ENCODE peak calls at places on chromosome 6, in five cellular contexts. O, B, F, Q and Y are unnamed samples.

GRCh38 chr6:15008269-15008668 is 237.6 kb upstream of the JARID2 start:
- DNase-seq in O (no peak), B (no peak), F (no peak), Q (no peak), Y (no peak)

GRCh38 chr6:5996701-5997419 is 9.9 kb downstream of the NRN1 start:
- DNase-seq in O (peak; percentile 25), B (no peak), F (peak; percentile 9), Q (no peak), Y (no peak)

GRCh38 chr6:154284313-154284853 is 72.2 kb downstream of the IPCEF1 start:
- DNase-seq in O (no peak), B (no peak), F (no peak), Q (no peak), Y (no peak)

GRCh38 chr6:4809999-4810918 is 34.1 kb downstream of the CDYL start:
- DNase-seq in O (no peak), B (no peak), F (peak; percentile 79), Q (no peak), Y (no peak)

GRCh38 chr6:103327079-103327478 is 1532.6 kb downstream of the HACE1 start:
- DNase-seq in O (no peak), B (no peak), F (no peak), Q (no peak), Y (no peak)

GRCh38 chr6:82371799-82372508 is 8.3 kb downstream of the TPBG start:
- DNase-seq in O (no peak), B (no peak), F (peak; percentile 72), Q (no peak), Y (no peak)

GRCh38 chr6:141484726-141485125 is 648.0 kb upstream of the GJE1 start:
- DNase-seq in O (no peak), B (no peak), F (peak; percentile 47), Q (no peak), Y (no peak)

GRCh38 chr6:150290429-150290828 is 78.4 kb upstream of the IYD start:
- DNase-seq in O (peak; percentile 58), B (no peak), F (peak; percentile 70), Q (no peak), Y (no peak)

GRCh38 chr6:163415620-163416379 is 1.3 kb downstream of the QKI start:
- DNase-seq in O (no peak), B (peak; percentile 52), F (peak; percentile 52), Q (peak; percentile 75), Y (no peak)

GRCh38 chr6:170162011-170162770 is 128.7 kb downstream of the DLL1 start:
- DNase-seq in O (no peak), B (no peak), F (no peak), Q (no peak), Y (no peak)

GRCh38 chr6:34025112-34025807 is 120.6 kb downstream of the GRM4 start:
- DNase-seq in O (no peak), B (no peak), F (no peak), Q (no peak), Y (no peak)

GRCh38 chr6:53064726-53065265 is 408 bp upstream of the FBXO9 start:
- DNase-seq in O (peak; percentile 97), B (peak; percentile 97), F (peak; percentile 97), Q (peak; percentile 98), Y (peak; percentile 92)

GRCh38 chr6:144718431-144718830 is 433.3 kb downstream of the UTRN start:
- DNase-seq in O (no peak), B (no peak), F (peak; percentile 55), Q (no peak), Y (no peak)

GRCh38 chr6:123352279-123352678 is 284.5 kb downstream of the TRDN start:
- DNase-seq in O (no peak), B (no peak), F (no peak), Q (no peak), Y (no peak)

GRCh38 chr6:41426438-41426851 is 91.0 kb downstream of the NCR2 start:
- DNase-seq in O (no peak), B (peak; percentile 40), F (no peak), Q (no peak), Y (no peak)

GRCh38 chr6:54892831-54893230 is 46.3 kb downstream of the FAM83B start:
- DNase-seq in O (no peak), B (no peak), F (peak; percentile 96), Q (no peak), Y (no peak)

GRCh38 chr6:66496659-66497058 is 789.6 kb upstream of the EYS start:
- DNase-seq in O (no peak), B (no peak), F (no peak), Q (no peak), Y (no peak)

GRCh38 chr6:7910654-7911344 is at the start of gene TXNDC5:
- DNase-seq in O (peak; percentile 77), B (peak; percentile 84), F (peak; percentile 62), Q (peak; percentile 93), Y (peak; percentile 45)

GRCh38 chr6:107275330-107275865 is 160.1 kb upstream of the BEND3 start:
- DNase-seq in O (no peak), B (peak; percentile 63), F (peak; percentile 12), Q (no peak), Y (no peak)

GRCh38 chr6:123805921-123806320 is 2.3 kb downstream of the NKAIN2 start:
- DNase-seq in O (no peak), B (no peak), F (no peak), Q (no peak), Y (no peak)

GRCh38 chr6:130513770-130514169 is 148.0 kb downstream of the TMEM200A start:
- DNase-seq in O (no peak), B (no peak), F (peak; percentile 65), Q (no peak), Y (no peak)

GRCh38 chr6:71402101-71402500 is 113.5 kb downstream of the OGFRL1 start:
- DNase-seq in O (no peak), B (no peak), F (no peak), Q (no peak), Y (no peak)
- H3K27ac ChIP-seq in O (no peak overlapping the region), B (peak overlapping the region; percentile 78), F (peak overlapping the region; percentile 45), Q (peak overlapping the region; percentile 17), Y (no peak overlapping the region)

DNA sequence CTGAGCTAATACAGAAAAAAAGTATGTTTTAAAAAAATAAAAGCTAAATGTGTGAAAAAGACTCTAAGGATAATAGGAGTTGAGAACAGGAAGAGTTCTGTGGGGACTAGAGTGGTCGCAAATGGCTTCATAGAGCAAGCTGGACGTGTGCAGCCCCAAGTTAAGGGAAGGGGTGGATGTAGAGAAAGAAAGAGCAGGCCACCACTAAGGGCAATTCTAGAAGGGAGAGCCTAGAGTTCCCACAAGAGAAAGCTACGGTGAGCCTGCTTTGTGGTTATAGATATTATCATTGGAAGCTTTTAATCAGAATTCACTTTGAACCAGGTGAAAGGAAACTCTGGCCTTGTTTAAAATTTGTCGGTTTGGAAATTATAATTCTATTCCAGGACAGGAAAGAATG is 101.6 kb downstream of the HIVEP2 start:
- DNase-seq in O (no peak), B (no peak), F (no peak), Q (no peak), Y (no peak)
- H3K27ac ChIP-seq in O (no peak overlapping the region), B (peak overlapping the region; percentile 85), F (no peak overlapping the region), Q (no peak overlapping the region), Y (no peak overlapping the region)

GRCh38 chr6:49553353-49553752 is 2.9 kb downstream of the C6orf141 start:
- DNase-seq in O (no peak), B (no peak), F (peak; percentile 1), Q (no peak), Y (no peak)
- H3K27ac ChIP-seq in O (no peak overlapping the region), B (no peak overlapping the region), F (no peak overlapping the region), Q (no peak overlapping the region), Y (no peak overlapping the region)

DNA sequence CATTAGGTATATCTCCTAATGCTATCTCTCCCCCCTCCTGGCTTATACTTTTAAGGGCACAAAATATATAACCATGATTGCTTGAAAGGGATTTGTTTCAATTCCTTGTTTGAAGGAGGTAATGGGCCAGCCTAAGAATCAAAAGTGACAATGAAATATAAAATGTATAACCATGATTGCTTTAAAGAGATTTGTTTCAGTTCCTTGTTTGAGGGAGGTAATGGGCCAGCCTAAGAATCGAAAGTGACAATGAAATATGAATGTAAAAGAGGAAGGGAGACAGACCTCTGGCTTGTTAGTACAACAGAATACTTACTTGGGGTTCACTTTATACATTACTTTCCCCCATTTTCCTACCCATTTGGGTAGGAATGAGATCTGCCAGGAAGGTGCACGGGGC is 55.5 kb downstream of the FOXC1 start:
- DNase-seq in O (no peak), B (no peak), F (no peak), Q (no peak), Y (no peak)
- H3K27ac ChIP-seq in O (no peak overlapping the region), B (no peak overlapping the region), F (no peak overlapping the region), Q (no peak overlapping the region), Y (no peak overlapping the region)

DNA sequence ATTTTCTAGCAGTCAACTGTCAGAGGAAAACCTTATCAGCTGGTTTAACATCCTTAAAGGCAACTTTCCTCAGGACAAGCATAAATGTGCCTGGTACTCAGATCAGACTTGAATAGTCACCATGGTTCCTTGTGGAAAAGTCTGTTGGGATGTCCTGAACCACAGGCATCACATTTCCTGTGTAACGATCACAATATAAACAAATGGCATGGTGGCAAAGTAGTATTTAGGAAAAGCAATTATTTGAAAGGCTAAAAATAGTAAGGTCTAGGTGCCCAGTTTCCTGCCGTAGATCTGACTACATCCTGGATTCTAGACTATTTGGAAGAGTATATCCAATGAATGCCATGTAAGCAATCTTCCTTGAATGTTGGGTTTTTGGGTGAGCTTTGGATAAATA is 271.9 kb upstream of the AGPAT4 start:
- DNase-seq in O (no peak), B (no peak), F (no peak), Q (no peak), Y (no peak)
- H3K27ac ChIP-seq in O (no peak overlapping the region), B (no peak overlapping the region), F (no peak overlapping the region), Q (no peak overlapping the region), Y (no peak overlapping the region)

DNA sequence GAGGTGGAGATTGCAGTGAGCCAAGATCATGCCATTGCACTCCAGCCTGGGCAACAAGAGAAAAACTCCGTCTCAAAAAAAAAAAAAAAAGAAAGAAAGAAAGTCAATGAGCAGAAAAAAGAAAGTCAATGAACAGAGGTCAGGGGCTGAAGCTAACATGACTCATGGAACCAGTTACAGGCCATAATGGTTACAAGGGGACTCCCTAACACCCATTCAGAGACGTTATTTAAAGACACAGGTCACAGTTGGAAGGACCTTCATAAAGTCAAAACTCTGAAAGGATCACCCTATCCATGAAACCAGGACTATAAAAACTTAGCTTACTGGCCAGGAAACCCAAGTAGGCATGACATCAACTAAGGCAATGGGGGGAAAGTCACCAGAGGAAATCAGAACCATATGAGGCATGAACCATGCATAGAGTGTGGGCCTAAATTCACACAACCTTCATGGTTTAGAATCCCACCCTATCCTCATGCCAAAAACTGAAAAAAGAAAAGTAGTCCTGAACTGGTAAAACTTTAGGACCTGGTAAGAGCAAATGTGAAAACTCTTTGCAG is 18.2 kb downstream of the FBXL4 start:
- DNase-seq in O (no peak), B (no peak), F (peak; percentile 7), Q (no peak), Y (no peak)
- H3K27ac ChIP-seq in O (no peak overlapping the region), B (no peak overlapping the region), F (no peak overlapping the region), Q (no peak overlapping the region), Y (no peak overlapping the region)

GRCh38 chr6:16362296-16362695 is 123.9 kb downstream of the GMPR start:
- DNase-seq in O (no peak), B (no peak), F (no peak), Q (no peak), Y (no peak)
- H3K27ac ChIP-seq in O (no peak overlapping the region), B (no peak overlapping the region), F (no peak overlapping the region), Q (no peak overlapping the region), Y (no peak overlapping the region)